ENCODE peak calls at places on chromosomes 12 and 14, in five cellular contexts. R is HCT116; I is pancreas; F is CD8-positive, alpha-beta memory T cell; S is K562. G is an unnamed sample.

GRCh38 chr12:67534671-67535070 is 113.9 kb upstream of the DYRK2 start:
- DNase-seq in R (no peak), I (no peak), F (no peak), S (no peak), G (no peak)

GRCh38 chr14:74089251-74090020 is 4.7 kb downstream of the LIN52 start:
- DNase-seq in R (no peak), I (no peak), F (no peak), S (no peak), G (no peak)

GRCh38 chr14:61184117-61184516 is 97.0 kb downstream of the TMEM30B start:
- DNase-seq in R (no peak), I (no peak), F (no peak), S (no peak), G (no peak)

GRCh38 chr12:14841761-14842160 is 1.6 kb downstream of the ART4 start:
- DNase-seq in R (no peak), I (no peak), F (no peak), S (no peak), G (peak)

GRCh38 chr12:96177013-96177412 is 17.2 kb upstream of the ELK3 start:
- DNase-seq in R (no peak), I (no peak), F (no peak), S (no peak), G (no peak)

GRCh38 chr12:88420460-88420859 is 159.8 kb downstream of the KITLG start:
- DNase-seq in R (peak), I (no peak), F (no peak), S (no peak), G (no peak)

GRCh38 chr12:30989754-30990153 is 63.2 kb downstream of the TSPAN11 start:
- DNase-seq in R (no peak), I (peak), F (no peak), S (peak), G (no peak)

GRCh38 chr12:1666685-1667162 is 24.1 kb upstream of the ADIPOR2 start:
- DNase-seq in R (no peak), I (no peak), F (no peak), S (no peak), G (no peak)

GRCh38 chr12:101781834-101782543 is 42.7 kb upstream of the SYCP3 start:
- DNase-seq in R (no peak), I (no peak), F (no peak), S (no peak), G (no peak)

GRCh38 chr12:104750061-104750460 is 208.0 kb downstream of the SLC41A2 start:
- DNase-seq in R (no peak), I (no peak), F (no peak), S (no peak), G (no peak)

GRCh38 chr12:100675432-100675831 is 101.9 kb downstream of the GAS2L3 start:
- DNase-seq in R (no peak), I (no peak), F (no peak), S (no peak), G (no peak)

GRCh38 chr12:104344682-104345081 is 41.1 kb downstream of the EID3 start:
- DNase-seq in R (no peak), I (no peak), F (no peak), S (no peak), G (no peak)

GRCh38 chr14:76376001-76376404 is at the start of gene ESRRB:
- DNase-seq in R (peak), I (peak), F (no peak), S (no peak), G (no peak)

GRCh38 chr12:81598205-81598604 is 160.9 kb downstream of the PPFIA2 start:
- DNase-seq in R (no peak), I (no peak), F (no peak), S (no peak), G (no peak)

GRCh38 chr12:1542599-1542998 is 51.8 kb downstream of the FBXL14 start:
- DNase-seq in R (no peak), I (no peak), F (no peak), S (no peak), G (no peak)

GRCh38 chr14:52058346-52058745 is 10.5 kb downstream of the NID2 start:
- DNase-seq in R (no peak), I (no peak), F (no peak), S (no peak), G (no peak)

GRCh38 chr12:86349196-86349595 is 93.0 kb upstream of the MGAT4C start:
- DNase-seq in R (no peak), I (no peak), F (no peak), S (no peak), G (no peak)

GRCh38 chr12:114430306-114430705 is 24.4 kb upstream of the TBX5 start:
- DNase-seq in R (no peak), I (no peak), F (no peak), S (no peak), G (no peak)

GRCh38 chr14:56170028-56170427 is 51.8 kb downstream of the PELI2 start:
- DNase-seq in R (no peak), I (no peak), F (no peak), S (no peak), G (no peak)

GRCh38 chr12:62621239-62621638 is 154.6 kb downstream of the MON2 start:
- DNase-seq in R (no peak), I (no peak), F (no peak), S (no peak), G (no peak)

GRCh38 chr14:85463512-85463911 is 66.4 kb upstream of the FLRT2 start:
- DNase-seq in R (no peak), I (no peak), F (no peak), S (no peak), G (no peak)

GRCh38 chr14:100955201-100955600 is 51.7 kb upstream of the RTL1 start:
- DNase-seq in R (no peak), I (no peak), F (no peak), S (no peak), G (no peak)

GRCh38 chr12:43057561-43057960 is 468.0 kb upstream of the PRICKLE1 start:
- DNase-seq in R (no peak), I (no peak), F (no peak), S (no peak), G (no peak)

GRCh38 chr12:50988051-50988450 is 35.7 kb downstream of the HIGD1C start:
- DNase-seq in R (no peak), I (no peak), F (no peak), S (no peak), G (no peak)

GRCh38 chr14:91396959-91397815 is 20.4 kb downstream of the CCDC88C start:
- DNase-seq in R (no peak), I (peak), F (peak), S (no peak), G (no peak)

GRCh38 chr12:52521581-52522266 is 1.5 kb upstream of the KRT5 start:
- DNase-seq in R (no peak), I (no peak), F (no peak), S (no peak), G (no peak)

GRCh38 chr14:100890044-100890443 is 13.5 kb downstream of the RTL1 start:
- DNase-seq in R (no peak), I (peak), F (peak), S (no peak), G (peak)

GRCh38 chr12:3131129-3131528 is 54.0 kb downstream of the TSPAN9 start:
- DNase-seq in R (no peak), I (no peak), F (no peak), S (no peak), G (no peak)

GRCh38 chr12:3133410-3133793 is 56.2 kb downstream of the TSPAN9 start:
- DNase-seq in R (no peak), I (no peak), F (no peak), S (no peak), G (no peak)

GRCh38 chr12:3134126-3134525 is 56.9 kb downstream of the TSPAN9 start:
- DNase-seq in R (no peak), I (no peak), F (no peak), S (no peak), G (no peak)

GRCh38 chr12:3134526-3135135 is 57.5 kb downstream of the TSPAN9 start:
- DNase-seq in R (no peak), I (no peak), F (no peak), S (no peak), G (no peak)

GRCh38 chr12:3132636-3133409 is 55.6 kb downstream of the TSPAN9 start:
- DNase-seq in R (no peak), I (no peak), F (no peak), S (no peak), G (no peak)
- H3K27ac ChIP-seq in R (no peak), I (no peak), F (no peak), S (no peak), G (peak)

GRCh38 chr14:24441485-24441884 is 1.1 kb downstream of the SDR39U1 start:
- DNase-seq in R (no peak), I (no peak), F (no peak), S (no peak), G (no peak)

GRCh38 chr14:24439257-24439656 is 3.3 kb downstream of the SDR39U1 start:
- DNase-seq in R (no peak), I (no peak), F (no peak), S (no peak), G (no peak)

GRCh38 chr14:24439830-24440605 is 2.6 kb downstream of the SDR39U1 start:
- DNase-seq in R (no peak), I (peak), F (no peak), S (no peak), G (no peak)

GRCh38 chr14:24441904-24442239 is 704 bp downstream of the SDR39U1 start:
- DNase-seq in R (no peak), I (no peak), F (no peak), S (no peak), G (no peak)

DNA sequence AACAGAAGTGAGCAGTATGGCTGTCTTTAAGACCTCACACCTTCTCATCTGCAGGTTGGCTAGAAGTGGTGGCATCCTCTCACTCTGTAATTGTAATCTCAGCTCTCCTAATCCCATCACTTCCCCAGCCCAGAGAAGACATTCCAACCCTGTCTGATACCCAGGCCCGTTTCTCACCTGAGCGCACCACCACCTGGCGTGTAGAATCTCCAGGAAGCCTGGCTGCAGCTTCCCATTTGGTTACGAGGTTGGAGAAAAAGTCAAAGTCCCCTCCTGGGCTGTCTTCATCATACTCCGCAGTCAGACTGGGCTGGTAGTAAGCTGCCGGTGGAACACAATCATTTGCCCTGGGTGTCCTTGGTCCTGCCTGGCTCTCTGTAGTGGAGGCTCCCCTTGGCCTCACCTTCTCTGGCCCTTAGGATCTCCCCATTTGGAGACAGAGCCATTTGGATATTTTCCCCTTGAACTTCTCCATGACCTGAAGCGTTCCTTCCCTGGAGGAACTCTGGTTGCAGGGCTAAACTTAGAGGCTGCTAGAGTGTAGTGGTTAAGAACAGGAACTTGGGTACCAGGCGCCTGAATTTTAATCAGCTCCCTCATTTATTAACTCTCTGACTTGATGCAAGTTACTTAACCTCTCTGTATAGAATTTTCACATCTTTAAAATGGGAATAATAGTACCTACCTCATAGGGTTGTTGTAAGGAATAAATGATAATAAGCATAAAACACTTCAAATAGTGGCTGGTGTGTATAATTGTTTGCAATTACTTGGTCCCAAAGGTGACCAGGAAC is 1.8 kb downstream of the SDR39U1 start:
- DNase-seq in R (no peak), I (no peak), F (no peak), S (no peak), G (no peak)
- H3K27ac ChIP-seq in R (peak), I (no peak), F (no peak), S (no peak), G (peak)

DNA sequence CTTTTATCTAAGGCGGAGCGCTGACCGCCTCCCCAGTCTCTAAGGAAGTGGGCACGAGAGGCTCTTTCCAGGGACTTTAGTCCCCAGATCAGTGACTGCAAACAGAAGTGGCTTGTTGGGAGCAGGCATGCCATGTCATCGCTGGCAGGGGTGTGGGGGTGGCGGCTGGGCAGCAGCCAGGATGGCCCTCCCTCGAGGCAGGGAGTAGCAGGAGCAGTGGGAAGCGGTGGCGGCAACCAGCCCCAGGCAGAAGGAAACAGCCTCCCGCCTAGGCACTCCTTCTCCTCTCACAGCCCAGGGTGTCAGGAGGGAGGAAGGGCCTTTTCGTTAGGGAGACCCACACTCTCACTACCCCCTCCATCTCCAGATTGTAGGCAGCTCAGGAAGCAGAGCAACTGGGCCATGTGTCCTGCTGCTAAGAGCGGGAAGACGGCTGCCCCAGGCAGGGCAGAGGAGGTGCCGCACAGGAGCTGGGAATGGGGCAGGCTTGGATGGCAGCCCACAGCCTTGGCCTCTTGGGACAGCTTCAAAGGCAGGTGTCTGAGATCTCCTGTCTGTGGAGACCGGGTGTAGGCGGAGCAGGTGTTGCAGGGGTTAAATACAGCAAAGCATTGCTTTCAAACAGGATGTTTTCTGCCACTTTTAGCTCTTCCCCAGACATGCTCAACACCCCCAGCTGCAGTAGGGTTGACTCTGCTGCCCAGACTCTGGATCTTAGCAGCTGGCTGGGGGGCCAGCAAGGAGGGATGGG is 21.8 kb downstream of the VDR start:
- DNase-seq in R (no peak), I (no peak), F (no peak), S (no peak), G (no peak)
- H3K27ac ChIP-seq in R (no peak), I (no peak), F (no peak), S (no peak), G (no peak)

GRCh38 chr14:95213774-95214173 is 56.4 kb upstream of the DICER1 start:
- DNase-seq in R (no peak), I (no peak), F (no peak), S (no peak), G (no peak)

GRCh38 chr14:95218006-95218405 is 60.7 kb upstream of the DICER1 start:
- DNase-seq in R (no peak), I (no peak), F (no peak), S (no peak), G (no peak)

GRCh38 chr14:95217391-95217900 is 60.1 kb upstream of the DICER1 start:
- DNase-seq in R (no peak), I (no peak), F (no peak), S (no peak), G (no peak)

GRCh38 chr14:95215094-95215493 is 57.8 kb upstream of the DICER1 start:
- DNase-seq in R (no peak), I (no peak), F (no peak), S (no peak), G (no peak)

GRCh38 chr14:95216013-95216412 is 58.7 kb upstream of the DICER1 start:
- DNase-seq in R (no peak), I (no peak), F (no peak), S (no peak), G (no peak)
- H3K27ac ChIP-seq in R (no peak), I (no peak), F (no peak), S (no peak), G (no peak)

GRCh38 chr14:22558221-22558913 is 30.7 kb downstream of the DAD1 start:
- DNase-seq in R (no peak), I (no peak), F (peak), S (peak), G (no peak)
- H3K27ac ChIP-seq in R (no peak), I (peak), F (peak), S (no peak), G (peak)

GRCh38 chr14:71533800-71534199 is 398.4 kb upstream of the RGS6 start:
- DNase-seq in R (no peak), I (no peak), F (no peak), S (no peak), G (no peak)

GRCh38 chr14:71532790-71533189 is 399.4 kb upstream of the RGS6 start:
- DNase-seq in R (no peak), I (no peak), F (no peak), S (no peak), G (no peak)

GRCh38 chr14:71533396-71533795 is 398.8 kb upstream of the RGS6 start:
- DNase-seq in R (no peak), I (no peak), F (no peak), S (no peak), G (no peak)

GRCh38 chr14:71534506-71534905 is 397.7 kb upstream of the RGS6 start:
- DNase-seq in R (no peak), I (no peak), F (no peak), S (no peak), G (no peak)

GRCh38 chr14:71532349-71532748 is 399.9 kb upstream of the RGS6 start:
- DNase-seq in R (no peak), I (no peak), F (no peak), S (no peak), G (no peak)
- H3K27ac ChIP-seq in R (no peak), I (no peak), F (no peak), S (no peak), G (peak)

GRCh38 chr14:89367449-89368120 is 49.4 kb downstream of the FOXN3 start:
- DNase-seq in R (no peak), I (no peak), F (no peak), S (no peak), G (no peak)
- H3K27ac ChIP-seq in R (no peak), I (peak), F (no peak), S (no peak), G (peak)

GRCh38 chr14:23115492-23115850 is 3.6 kb downstream of the CEBPE start:
- DNase-seq in R (no peak), I (no peak), F (no peak), S (no peak), G (no peak)
- H3K27ac ChIP-seq in R (no peak), I (no peak), F (no peak), S (no peak), G (no peak)

DNA sequence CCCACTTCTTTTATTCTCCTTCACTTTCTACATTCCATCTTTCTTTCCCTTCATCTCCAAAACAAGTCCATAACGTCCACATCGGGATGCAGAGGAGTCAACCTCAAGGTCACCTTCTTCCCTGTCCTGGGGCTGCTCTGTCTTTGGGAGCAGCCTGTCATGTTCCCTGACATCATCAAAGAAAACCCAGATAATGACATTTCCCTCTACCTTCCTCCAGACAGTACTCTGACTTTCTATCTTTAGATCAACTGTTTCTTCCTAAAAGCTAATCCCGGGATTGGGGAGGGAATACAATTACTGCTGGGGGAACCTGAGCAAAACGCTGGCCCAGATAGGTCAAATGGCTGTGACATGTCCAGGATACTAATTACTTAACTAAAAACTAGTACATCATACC is 39.0 kb downstream of the SLC8A3 start:
- DNase-seq in R (no peak), I (no peak), F (no peak), S (no peak), G (no peak)
- H3K27ac ChIP-seq in R (no peak), I (no peak), F (no peak), S (no peak), G (no peak)